ENCODE peak calls at places on chromosomes 4 and X, in four cellular contexts. B is HFF-Myc, I is uterus, G is mesothelial cell of epicardium. E is an unnamed sample.

GRCh38 chr4:138053601-138054322 is 188.4 kb downstream of the SLC7A11 start:
- DNase-seq in G (no peak), B (peak; percentile 73), I (peak; percentile 38), E (no peak)

GRCh38 chr4:102598759-102599379 is 97.7 kb downstream of the NFKB1 start:
- DNase-seq in G (no peak), I (no peak), B (no peak), E (no peak)

GRCh38 chrX:63958134-63958865 is 173.3 kb upstream of the ARHGEF9 start:
- DNase-seq in B (no peak), I (no peak), G (no peak), E (no peak)

GRCh38 chr4:156144961-156145360 is 191.3 kb upstream of the CTSO start:
- DNase-seq in B (no peak), G (no peak), I (no peak), E (no peak)

GRCh38 chr4:168585168-168586091 is 88.6 kb downstream of the PALLD start:
- DNase-seq in I (peak; percentile 89), B (no peak), G (peak; percentile 42), E (no peak)

GRCh38 chrX:23857935-23858334 is 49.8 kb downstream of the APOO start:
- DNase-seq in I (no peak), G (no peak), B (no peak), E (no peak)

GRCh38 chr4:39227906-39228305 is 45.6 kb downstream of the WDR19 start:
- DNase-seq in I (no peak), B (no peak), G (no peak), E (no peak)

GRCh38 chrX:50536955-50537354 is 66.3 kb upstream of the DGKK start:
- DNase-seq in B (no peak), G (no peak), I (no peak), E (no peak)

GRCh38 chrX:75067931-75068330 is 88.2 kb downstream of the ABCB7 start:
- DNase-seq in G (no peak), I (no peak), B (no peak), E (no peak)

GRCh38 chrX:97126020-97126419 is 242.3 kb downstream of the RPA4 start:
- DNase-seq in I (no peak), B (no peak), G (no peak), E (no peak)

GRCh38 chr4:159012381-159012780 is 90.5 kb upstream of the RAPGEF2 start:
- DNase-seq in B (no peak), I (no peak), G (no peak), E (no peak)

GRCh38 chrX:110180176-110180927 is 137.5 kb downstream of the AMMECR1 start:
- DNase-seq in G (no peak), I (peak; percentile 60), B (no peak), E (no peak)

GRCh38 chrX:149903889-149904748 is 23.1 kb downstream of the MAGEA8 start:
- DNase-seq in I (no peak), B (no peak), G (no peak), E (no peak)

GRCh38 chrX:41589634-41590270 is 99.0 kb upstream of the GPR34 start:
- DNase-seq in G (no peak), I (no peak), B (no peak), E (no peak)

GRCh38 chr4:8238515-8239053 is 31.0 kb upstream of the HTRA3 start:
- DNase-seq in I (no peak), B (no peak), G (no peak), E (no peak)

GRCh38 chrX:2828404-2829065 is at the start of gene GYG2:
- DNase-seq in G (peak; percentile 44), B (no peak), I (no peak), E (no peak)

GRCh38 chr4:66187175-66187720 is 517.0 kb upstream of the EPHA5 start:
- DNase-seq in I (no peak), B (no peak), G (no peak), E (no peak)

GRCh38 chrX:102832661-102833060 is 104.4 kb upstream of the RAB40AL start:
- DNase-seq in G (no peak), B (no peak), I (no peak), E (no peak)

GRCh38 chrX:84046403-84046984 is 141.5 kb downstream of the RPS6KA6 start:
- DNase-seq in I (no peak), G (no peak), B (peak; percentile 1), E (no peak)

GRCh38 chr4:26365537-26366150 is 44.8 kb downstream of the RBPJ start:
- DNase-seq in G (no peak), B (no peak), I (no peak), E (no peak)

E was measured in D721Med.